ENCODE peak calls at places on chromosomes 7 and 10, in ten cellular contexts. One of them, this sample, is unnamed.

GRCh38 chr7:81618400-81619014 is 151.3 kb downstream of the HGF start:
- DNase-seq in cardiac fibroblast: peak; percentile 98
- DNase-seq in H1: no peak
- DNase-seq in heart left ventricle: no peak
- DNase-seq in glutamatergic neuron: no peak
- DNase-seq in AG04450: peak; percentile 79
- DNase-seq in heart right ventricle: no peak
- DNase-seq in prostate gland: no peak
- DNase-seq in neural crest cell: no peak
- DNase-seq in lower leg skin: no peak
- DNase-seq in this sample: no peak

GRCh38 chr7:12303096-12303495 is 92.0 kb downstream of the TMEM106B start:
- DNase-seq in prostate gland: no peak
- DNase-seq in heart right ventricle: no peak
- DNase-seq in neural crest cell: no peak
- DNase-seq in heart left ventricle: no peak
- DNase-seq in glutamatergic neuron: no peak
- DNase-seq in cardiac fibroblast: no peak
- DNase-seq in H1: no peak
- DNase-seq in lower leg skin: no peak
- DNase-seq in AG04450: no peak
- DNase-seq in this sample: no peak

GRCh38 chr7:106723398-106723797 is 62.4 kb upstream of the CCDC71L start:
- DNase-seq in H1: no peak
- DNase-seq in glutamatergic neuron: no peak
- DNase-seq in neural crest cell: no peak
- DNase-seq in heart left ventricle: no peak
- DNase-seq in cardiac fibroblast: no peak
- DNase-seq in heart right ventricle: no peak
- DNase-seq in AG04450: no peak
- DNase-seq in prostate gland: no peak
- DNase-seq in lower leg skin: no peak
- DNase-seq in this sample: no peak

GRCh38 chr10:75592014-75592842 is 160.8 kb downstream of the LRMDA start:
- DNase-seq in heart right ventricle: no peak
- DNase-seq in AG04450: no peak
- DNase-seq in lower leg skin: no peak
- DNase-seq in glutamatergic neuron: no peak
- DNase-seq in prostate gland: no peak
- DNase-seq in heart left ventricle: no peak
- DNase-seq in H1: no peak
- DNase-seq in neural crest cell: no peak
- DNase-seq in cardiac fibroblast: no peak
- DNase-seq in this sample: no peak

GRCh38 chr10:12943425-12943824 is 58.1 kb downstream of the CCDC3 start:
- DNase-seq in neural crest cell: no peak
- DNase-seq in AG04450: no peak
- DNase-seq in lower leg skin: peak; percentile 7
- DNase-seq in cardiac fibroblast: no peak
- DNase-seq in prostate gland: no peak
- DNase-seq in heart left ventricle: no peak
- DNase-seq in H1: peak; percentile 43
- DNase-seq in glutamatergic neuron: no peak
- DNase-seq in heart right ventricle: no peak
- DNase-seq in this sample: no peak

GRCh38 chr7:22563621-22564241 is 63.7 kb upstream of the STEAP1B start:
- DNase-seq in heart left ventricle: no peak
- DNase-seq in lower leg skin: peak; percentile 70
- DNase-seq in cardiac fibroblast: no peak
- DNase-seq in AG04450: no peak
- DNase-seq in glutamatergic neuron: no peak
- DNase-seq in prostate gland: no peak
- DNase-seq in H1: no peak
- DNase-seq in neural crest cell: no peak
- DNase-seq in heart right ventricle: no peak
- DNase-seq in this sample: no peak

GRCh38 chr7:22350466-22351328 is 6.3 kb downstream of the RAPGEF5 start:
- DNase-seq in lower leg skin: no peak
- DNase-seq in AG04450: no peak
- DNase-seq in prostate gland: peak; percentile 34
- DNase-seq in heart right ventricle: no peak
- DNase-seq in cardiac fibroblast: peak; percentile 52
- DNase-seq in glutamatergic neuron: no peak
- DNase-seq in H1: no peak
- DNase-seq in heart left ventricle: no peak
- DNase-seq in neural crest cell: no peak
- DNase-seq in this sample: no peak

GRCh38 chr10:100890696-100891271 is 22.0 kb upstream of the SLF2 start:
- DNase-seq in neural crest cell: no peak
- DNase-seq in glutamatergic neuron: no peak
- DNase-seq in H1: peak; percentile 33
- DNase-seq in lower leg skin: peak; percentile 49
- DNase-seq in cardiac fibroblast: peak; percentile 97
- DNase-seq in heart right ventricle: no peak
- DNase-seq in AG04450: peak; percentile 91
- DNase-seq in heart left ventricle: no peak
- DNase-seq in prostate gland: no peak
- DNase-seq in this sample: no peak

GRCh38 chr7:13155188-13155587 is 467.8 kb downstream of the ARL4A start:
- DNase-seq in cardiac fibroblast: no peak
- DNase-seq in lower leg skin: no peak
- DNase-seq in H1: no peak
- DNase-seq in heart left ventricle: no peak
- DNase-seq in neural crest cell: no peak
- DNase-seq in heart right ventricle: no peak
- DNase-seq in glutamatergic neuron: no peak
- DNase-seq in AG04450: no peak
- DNase-seq in prostate gland: no peak
- DNase-seq in this sample: no peak

GRCh38 chr10:102449321-102450123 is 1.8 kb downstream of the C10orf95 start:
- DNase-seq in heart right ventricle: peak; percentile 52
- DNase-seq in prostate gland: peak; percentile 89
- DNase-seq in AG04450: no peak
- DNase-seq in lower leg skin: peak; percentile 92
- DNase-seq in cardiac fibroblast: peak; percentile 47
- DNase-seq in heart left ventricle: peak; percentile 52
- DNase-seq in neural crest cell: no peak
- DNase-seq in glutamatergic neuron: peak; percentile 21
- DNase-seq in H1: peak; percentile 74
- DNase-seq in this sample: peak; percentile 49

GRCh38 chr7:35707422-35707821 is 12.5 kb upstream of the HERPUD2 start:
- DNase-seq in prostate gland: no peak
- DNase-seq in AG04450: no peak
- DNase-seq in heart right ventricle: no peak
- DNase-seq in glutamatergic neuron: no peak
- DNase-seq in heart left ventricle: no peak
- DNase-seq in neural crest cell: no peak
- DNase-seq in H1: no peak
- DNase-seq in lower leg skin: no peak
- DNase-seq in cardiac fibroblast: peak; percentile 42
- DNase-seq in this sample: no peak

GRCh38 chr7:93883078-93883916 is 7.3 kb downstream of the TFPI2 start:
- DNase-seq in cardiac fibroblast: peak; percentile 67
- DNase-seq in lower leg skin: no peak
- DNase-seq in neural crest cell: no peak
- DNase-seq in prostate gland: no peak
- DNase-seq in glutamatergic neuron: no peak
- DNase-seq in heart right ventricle: no peak
- DNase-seq in AG04450: no peak
- DNase-seq in H1: no peak
- DNase-seq in heart left ventricle: no peak
- DNase-seq in this sample: no peak
- TF ChIP-seq CTCF in cardiac fibroblast: no peak
- TF ChIP-seq CTCF in lower leg skin: no peak
- TF ChIP-seq CTCF in neural crest cell: no peak
- TF ChIP-seq CTCF in prostate gland: no peak
- TF ChIP-seq CTCF in glutamatergic neuron: no peak
- TF ChIP-seq CTCF in heart right ventricle: no peak
- TF ChIP-seq CTCF in AG04450: no peak
- TF ChIP-seq CTCF in H1: no peak
- TF ChIP-seq CTCF in heart left ventricle: peak; percentile 23
- TF ChIP-seq CTCF in this sample: no peak

DNA sequence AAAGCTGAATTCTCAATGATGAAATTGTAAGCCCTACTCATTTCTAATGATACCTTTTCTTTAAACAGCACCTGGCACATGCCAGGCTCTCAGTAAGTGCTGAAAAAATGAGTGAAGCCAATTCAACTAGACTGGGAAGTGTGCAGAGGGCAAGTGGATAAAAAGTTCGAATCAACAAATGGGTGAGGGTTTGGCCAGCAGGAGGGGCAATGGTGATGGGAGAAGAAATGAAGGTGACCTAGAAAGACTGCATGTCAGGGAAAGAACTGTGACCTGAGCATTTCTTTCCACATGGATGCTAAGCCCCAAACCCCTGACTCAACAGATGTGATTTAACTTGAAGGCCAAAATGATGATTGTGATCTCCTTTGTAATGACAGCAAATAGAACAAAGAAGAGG is 54.6 kb downstream of the DKK1 start:
- DNase-seq in neural crest cell: no peak
- DNase-seq in glutamatergic neuron: no peak
- DNase-seq in cardiac fibroblast: no peak
- DNase-seq in heart right ventricle: no peak
- DNase-seq in H1: no peak
- DNase-seq in heart left ventricle: no peak
- DNase-seq in AG04450: no peak
- DNase-seq in lower leg skin: no peak
- DNase-seq in prostate gland: no peak
- DNase-seq in this sample: no peak
- TF ChIP-seq CTCF in neural crest cell: no peak
- TF ChIP-seq CTCF in glutamatergic neuron: no peak
- TF ChIP-seq CTCF in cardiac fibroblast: no peak
- TF ChIP-seq CTCF in heart right ventricle: no peak
- TF ChIP-seq CTCF in H1: peak; percentile 5
- TF ChIP-seq CTCF in heart left ventricle: no peak
- TF ChIP-seq CTCF in AG04450: no peak
- TF ChIP-seq CTCF in lower leg skin: no peak
- TF ChIP-seq CTCF in prostate gland: no peak
- TF ChIP-seq CTCF in this sample: no peak

GRCh38 chr10:7520496-7521485 is 110.0 kb upstream of the SFMBT2 start:
- DNase-seq in neural crest cell: no peak
- DNase-seq in AG04450: no peak
- DNase-seq in H1: no peak
- DNase-seq in lower leg skin: peak; percentile 52
- DNase-seq in prostate gland: no peak
- DNase-seq in cardiac fibroblast: no peak
- DNase-seq in heart right ventricle: no peak
- DNase-seq in heart left ventricle: no peak
- DNase-seq in glutamatergic neuron: no peak
- DNase-seq in this sample: no peak

GRCh38 chr10:7515549-7515948 is 104.7 kb upstream of the SFMBT2 start:
- DNase-seq in heart right ventricle: no peak
- DNase-seq in heart left ventricle: no peak
- DNase-seq in cardiac fibroblast: no peak
- DNase-seq in AG04450: no peak
- DNase-seq in prostate gland: no peak
- DNase-seq in glutamatergic neuron: no peak
- DNase-seq in lower leg skin: peak; percentile 6
- DNase-seq in H1: no peak
- DNase-seq in neural crest cell: no peak
- DNase-seq in this sample: no peak

GRCh38 chr10:7518693-7519092 is 107.9 kb upstream of the SFMBT2 start:
- DNase-seq in neural crest cell: no peak
- DNase-seq in heart right ventricle: no peak
- DNase-seq in glutamatergic neuron: no peak
- DNase-seq in H1: no peak
- DNase-seq in lower leg skin: no peak
- DNase-seq in heart left ventricle: no peak
- DNase-seq in cardiac fibroblast: no peak
- DNase-seq in AG04450: no peak
- DNase-seq in prostate gland: no peak
- DNase-seq in this sample: no peak

GRCh38 chr10:7523656-7524055 is 112.8 kb upstream of the SFMBT2 start:
- DNase-seq in glutamatergic neuron: no peak
- DNase-seq in AG04450: no peak
- DNase-seq in heart right ventricle: no peak
- DNase-seq in prostate gland: no peak
- DNase-seq in neural crest cell: no peak
- DNase-seq in cardiac fibroblast: no peak
- DNase-seq in heart left ventricle: no peak
- DNase-seq in H1: no peak
- DNase-seq in lower leg skin: peak; percentile 34
- DNase-seq in this sample: no peak

GRCh38 chr10:7519351-7519750 is 108.5 kb upstream of the SFMBT2 start:
- DNase-seq in AG04450: no peak
- DNase-seq in heart left ventricle: no peak
- DNase-seq in heart right ventricle: no peak
- DNase-seq in neural crest cell: no peak
- DNase-seq in cardiac fibroblast: no peak
- DNase-seq in H1: no peak
- DNase-seq in glutamatergic neuron: no peak
- DNase-seq in lower leg skin: no peak
- DNase-seq in prostate gland: no peak
- DNase-seq in this sample: no peak
- TF ChIP-seq CTCF in AG04450: no peak
- TF ChIP-seq CTCF in heart left ventricle: no peak
- TF ChIP-seq CTCF in heart right ventricle: no peak
- TF ChIP-seq CTCF in neural crest cell: no peak
- TF ChIP-seq CTCF in cardiac fibroblast: no peak
- TF ChIP-seq CTCF in H1: no peak
- TF ChIP-seq CTCF in glutamatergic neuron: no peak
- TF ChIP-seq CTCF in lower leg skin: no peak
- TF ChIP-seq CTCF in prostate gland: no peak
- TF ChIP-seq CTCF in this sample: no peak

GRCh38 chr10:72564596-72564995 is 61.3 kb downstream of the MICU1 start:
- DNase-seq in heart right ventricle: no peak
- DNase-seq in neural crest cell: no peak
- DNase-seq in cardiac fibroblast: peak; percentile 84
- DNase-seq in lower leg skin: no peak
- DNase-seq in glutamatergic neuron: no peak
- DNase-seq in AG04450: peak; percentile 29
- DNase-seq in heart left ventricle: no peak
- DNase-seq in H1: no peak
- DNase-seq in prostate gland: no peak
- DNase-seq in this sample: no peak

GRCh38 chr10:72567421-72567820 is 58.5 kb downstream of the MICU1 start:
- DNase-seq in glutamatergic neuron: no peak
- DNase-seq in neural crest cell: no peak
- DNase-seq in heart right ventricle: no peak
- DNase-seq in prostate gland: no peak
- DNase-seq in lower leg skin: no peak
- DNase-seq in AG04450: no peak
- DNase-seq in H1: no peak
- DNase-seq in cardiac fibroblast: peak; percentile 43
- DNase-seq in heart left ventricle: peak; percentile 12
- DNase-seq in this sample: peak; percentile 3

GRCh38 chr10:72573079-72573478 is 52.8 kb downstream of the MICU1 start:
- DNase-seq in lower leg skin: no peak
- DNase-seq in heart left ventricle: no peak
- DNase-seq in H1: no peak
- DNase-seq in cardiac fibroblast: no peak
- DNase-seq in prostate gland: no peak
- DNase-seq in heart right ventricle: no peak
- DNase-seq in neural crest cell: no peak
- DNase-seq in AG04450: no peak
- DNase-seq in glutamatergic neuron: no peak
- DNase-seq in this sample: no peak

GRCh38 chr10:72563327-72563932 is 62.4 kb downstream of the MICU1 start:
- DNase-seq in heart left ventricle: no peak
- DNase-seq in heart right ventricle: no peak
- DNase-seq in neural crest cell: no peak
- DNase-seq in cardiac fibroblast: no peak
- DNase-seq in AG04450: no peak
- DNase-seq in glutamatergic neuron: no peak
- DNase-seq in lower leg skin: no peak
- DNase-seq in prostate gland: no peak
- DNase-seq in H1: no peak
- DNase-seq in this sample: no peak

GRCh38 chr10:72567884-72568283 is 58.0 kb downstream of the MICU1 start:
- DNase-seq in cardiac fibroblast: peak; percentile 16
- DNase-seq in heart right ventricle: no peak
- DNase-seq in glutamatergic neuron: no peak
- DNase-seq in lower leg skin: no peak
- DNase-seq in prostate gland: no peak
- DNase-seq in neural crest cell: no peak
- DNase-seq in H1: no peak
- DNase-seq in heart left ventricle: no peak
- DNase-seq in AG04450: no peak
- DNase-seq in this sample: peak; percentile 11
- TF ChIP-seq CTCF in cardiac fibroblast: peak; percentile 31
- TF ChIP-seq CTCF in heart right ventricle: no peak
- TF ChIP-seq CTCF in glutamatergic neuron: peak; percentile 69
- TF ChIP-seq CTCF in lower leg skin: no peak
- TF ChIP-seq CTCF in prostate gland: peak; percentile 21
- TF ChIP-seq CTCF in neural crest cell: peak; percentile 56
- TF ChIP-seq CTCF in H1: no peak
- TF ChIP-seq CTCF in heart left ventricle: peak; percentile 44
- TF ChIP-seq CTCF in AG04450: peak; percentile 31
- TF ChIP-seq CTCF in this sample: peak; percentile 71

This sample was measured in endothelial cell.